ENCODE peak calls at places on chromosomes 4 and X, in five cellular contexts. One of them, this sample, is unnamed.

GRCh38 chrX:40152706-40153334 is 55.1 kb upstream of the BCOR start:
- DNase-seq in central memory CD8-positive, alpha-beta T cell: no peak
- DNase-seq in activated CD8-positive, alpha-beta memory T cell treated with anti-CD3 and anti-CD28 coated beads, Interleukin-2, amount 50 U/mL, for 48 hours: no peak
- DNase-seq in fibroblast of lung: no peak
- DNase-seq in CD14-positive monocyte: no peak
- DNase-seq in this sample: peak; percentile 44

GRCh38 chrX:41116948-41117347 is 31.7 kb downstream of the USP9X start:
- DNase-seq in activated CD8-positive, alpha-beta memory T cell treated with anti-CD3 and anti-CD28 coated beads, Interleukin-2, amount 50 U/mL, for 48 hours: no peak
- DNase-seq in CD14-positive monocyte: no peak
- DNase-seq in central memory CD8-positive, alpha-beta T cell: no peak
- DNase-seq in fibroblast of lung: no peak
- DNase-seq in this sample: no peak

GRCh38 chr4:73730292-73730691 is 10.1 kb upstream of the CXCL8 start:
- DNase-seq in activated CD8-positive, alpha-beta memory T cell treated with anti-CD3 and anti-CD28 coated beads, Interleukin-2, amount 50 U/mL, for 48 hours: no peak
- DNase-seq in fibroblast of lung: peak; percentile 38
- DNase-seq in CD14-positive monocyte: no peak
- DNase-seq in central memory CD8-positive, alpha-beta T cell: no peak
- DNase-seq in this sample: no peak

GRCh38 chrX:68827848-68828562 is 816 bp upstream of the EFNB1 start:
- DNase-seq in activated CD8-positive, alpha-beta memory T cell treated with anti-CD3 and anti-CD28 coated beads, Interleukin-2, amount 50 U/mL, for 48 hours: peak; percentile 87
- DNase-seq in fibroblast of lung: peak; percentile 83
- DNase-seq in CD14-positive monocyte: peak; percentile 64
- DNase-seq in central memory CD8-positive, alpha-beta T cell: peak; percentile 55
- DNase-seq in this sample: peak; percentile 68

GRCh38 chr4:185801471-185801870 is 10.5 kb downstream of the SORBS2 start:
- DNase-seq in CD14-positive monocyte: no peak
- DNase-seq in activated CD8-positive, alpha-beta memory T cell treated with anti-CD3 and anti-CD28 coated beads, Interleukin-2, amount 50 U/mL, for 48 hours: no peak
- DNase-seq in central memory CD8-positive, alpha-beta T cell: no peak
- DNase-seq in fibroblast of lung: no peak
- DNase-seq in this sample: no peak

GRCh38 chr4:40448875-40449274 is 113.7 kb downstream of the CHRNA9 start:
- DNase-seq in activated CD8-positive, alpha-beta memory T cell treated with anti-CD3 and anti-CD28 coated beads, Interleukin-2, amount 50 U/mL, for 48 hours: no peak
- DNase-seq in CD14-positive monocyte: no peak
- DNase-seq in central memory CD8-positive, alpha-beta T cell: no peak
- DNase-seq in fibroblast of lung: no peak
- DNase-seq in this sample: no peak

GRCh38 chrX:45771114-45771513 is 570.4 kb upstream of the DIPK2B start:
- DNase-seq in fibroblast of lung: peak; percentile 94
- DNase-seq in activated CD8-positive, alpha-beta memory T cell treated with anti-CD3 and anti-CD28 coated beads, Interleukin-2, amount 50 U/mL, for 48 hours: no peak
- DNase-seq in CD14-positive monocyte: no peak
- DNase-seq in central memory CD8-positive, alpha-beta T cell: no peak
- DNase-seq in this sample: no peak

GRCh38 chr4:13627185-13627605 is 330 bp downstream of the BOD1L1 start:
- DNase-seq in central memory CD8-positive, alpha-beta T cell: peak; percentile 15
- DNase-seq in activated CD8-positive, alpha-beta memory T cell treated with anti-CD3 and anti-CD28 coated beads, Interleukin-2, amount 50 U/mL, for 48 hours: peak; percentile 75
- DNase-seq in CD14-positive monocyte: peak; percentile 52
- DNase-seq in fibroblast of lung: peak; percentile 11
- DNase-seq in this sample: no peak

GRCh38 chr4:25169446-25169845 is 9.2 kb upstream of the SEPSECS start:
- DNase-seq in activated CD8-positive, alpha-beta memory T cell treated with anti-CD3 and anti-CD28 coated beads, Interleukin-2, amount 50 U/mL, for 48 hours: no peak
- DNase-seq in central memory CD8-positive, alpha-beta T cell: no peak
- DNase-seq in CD14-positive monocyte: no peak
- DNase-seq in fibroblast of lung: no peak
- DNase-seq in this sample: no peak

GRCh38 chrX:103362504-103362903 is 6.2 kb downstream of the TCEAL9 start:
- DNase-seq in fibroblast of lung: peak; percentile 49
- DNase-seq in activated CD8-positive, alpha-beta memory T cell treated with anti-CD3 and anti-CD28 coated beads, Interleukin-2, amount 50 U/mL, for 48 hours: no peak
- DNase-seq in CD14-positive monocyte: no peak
- DNase-seq in central memory CD8-positive, alpha-beta T cell: no peak
- DNase-seq in this sample: no peak

GRCh38 chr4:173526724-173527102 is 3.3 kb downstream of the HAND2 start:
- DNase-seq in activated CD8-positive, alpha-beta memory T cell treated with anti-CD3 and anti-CD28 coated beads, Interleukin-2, amount 50 U/mL, for 48 hours: no peak
- DNase-seq in central memory CD8-positive, alpha-beta T cell: no peak
- DNase-seq in fibroblast of lung: no peak
- DNase-seq in CD14-positive monocyte: no peak
- DNase-seq in this sample: no peak

GRCh38 chrX:69173906-69174305 is 8.7 kb upstream of the PJA1 start:
- DNase-seq in activated CD8-positive, alpha-beta memory T cell treated with anti-CD3 and anti-CD28 coated beads, Interleukin-2, amount 50 U/mL, for 48 hours: no peak
- DNase-seq in CD14-positive monocyte: no peak
- DNase-seq in central memory CD8-positive, alpha-beta T cell: no peak
- DNase-seq in fibroblast of lung: no peak
- DNase-seq in this sample: no peak

GRCh38 chr4:55673424-55673823 is 37.3 kb upstream of the NMU start:
- DNase-seq in CD14-positive monocyte: no peak
- DNase-seq in central memory CD8-positive, alpha-beta T cell: no peak
- DNase-seq in activated CD8-positive, alpha-beta memory T cell treated with anti-CD3 and anti-CD28 coated beads, Interleukin-2, amount 50 U/mL, for 48 hours: no peak
- DNase-seq in fibroblast of lung: no peak
- DNase-seq in this sample: no peak

GRCh38 chrX:153634236-153634635 is 12.8 kb upstream of the DUSP9 start:
- DNase-seq in activated CD8-positive, alpha-beta memory T cell treated with anti-CD3 and anti-CD28 coated beads, Interleukin-2, amount 50 U/mL, for 48 hours: no peak
- DNase-seq in CD14-positive monocyte: no peak
- DNase-seq in fibroblast of lung: no peak
- DNase-seq in central memory CD8-positive, alpha-beta T cell: no peak
- DNase-seq in this sample: no peak

GRCh38 chrX:46308106-46308505 is 237.1 kb downstream of the ZNF674 start:
- DNase-seq in fibroblast of lung: no peak
- DNase-seq in activated CD8-positive, alpha-beta memory T cell treated with anti-CD3 and anti-CD28 coated beads, Interleukin-2, amount 50 U/mL, for 48 hours: no peak
- DNase-seq in central memory CD8-positive, alpha-beta T cell: no peak
- DNase-seq in CD14-positive monocyte: no peak
- DNase-seq in this sample: no peak

GRCh38 chr4:54277691-54278090 is 48.6 kb downstream of the PDGFRA start:
- DNase-seq in activated CD8-positive, alpha-beta memory T cell treated with anti-CD3 and anti-CD28 coated beads, Interleukin-2, amount 50 U/mL, for 48 hours: no peak
- DNase-seq in central memory CD8-positive, alpha-beta T cell: no peak
- DNase-seq in fibroblast of lung: peak; percentile 66
- DNase-seq in CD14-positive monocyte: no peak
- DNase-seq in this sample: no peak

GRCh38 chr4:147994076-147994475 is 262.2 kb downstream of the ARHGAP10 start:
- DNase-seq in fibroblast of lung: no peak
- DNase-seq in activated CD8-positive, alpha-beta memory T cell treated with anti-CD3 and anti-CD28 coated beads, Interleukin-2, amount 50 U/mL, for 48 hours: no peak
- DNase-seq in CD14-positive monocyte: no peak
- DNase-seq in central memory CD8-positive, alpha-beta T cell: no peak
- DNase-seq in this sample: no peak

GRCh38 chr4:183326853-183327252 is 4.6 kb upstream of the CLDN24 start:
- DNase-seq in activated CD8-positive, alpha-beta memory T cell treated with anti-CD3 and anti-CD28 coated beads, Interleukin-2, amount 50 U/mL, for 48 hours: no peak
- DNase-seq in central memory CD8-positive, alpha-beta T cell: no peak
- DNase-seq in fibroblast of lung: no peak
- DNase-seq in CD14-positive monocyte: no peak
- DNase-seq in this sample: no peak

GRCh38 chr4:177005801-177006230 is 213.1 kb upstream of the VEGFC start:
- DNase-seq in fibroblast of lung: peak; percentile 58
- DNase-seq in central memory CD8-positive, alpha-beta T cell: no peak
- DNase-seq in CD14-positive monocyte: no peak
- DNase-seq in activated CD8-positive, alpha-beta memory T cell treated with anti-CD3 and anti-CD28 coated beads, Interleukin-2, amount 50 U/mL, for 48 hours: no peak
- DNase-seq in this sample: no peak

GRCh38 chr4:23040539-23040938 is 347.8 kb downstream of the GBA3 start:
- DNase-seq in CD14-positive monocyte: no peak
- DNase-seq in central memory CD8-positive, alpha-beta T cell: no peak
- DNase-seq in activated CD8-positive, alpha-beta memory T cell treated with anti-CD3 and anti-CD28 coated beads, Interleukin-2, amount 50 U/mL, for 48 hours: no peak
- DNase-seq in fibroblast of lung: no peak
- DNase-seq in this sample: no peak

GRCh38 chr4:148926861-148927260 is 484.6 kb upstream of the NR3C2 start:
- DNase-seq in central memory CD8-positive, alpha-beta T cell: no peak
- DNase-seq in CD14-positive monocyte: no peak
- DNase-seq in fibroblast of lung: peak; percentile 15
- DNase-seq in activated CD8-positive, alpha-beta memory T cell treated with anti-CD3 and anti-CD28 coated beads, Interleukin-2, amount 50 U/mL, for 48 hours: no peak
- DNase-seq in this sample: no peak

GRCh38 chrX:13387656-13388421 is 68.0 kb upstream of the ATXN3L start:
- DNase-seq in fibroblast of lung: no peak
- DNase-seq in central memory CD8-positive, alpha-beta T cell: no peak
- DNase-seq in CD14-positive monocyte: peak; percentile 34
- DNase-seq in activated CD8-positive, alpha-beta memory T cell treated with anti-CD3 and anti-CD28 coated beads, Interleukin-2, amount 50 U/mL, for 48 hours: no peak
- DNase-seq in this sample: no peak

GRCh38 chr4:184090571-184090970 is 127.1 kb downstream of the ENPP6 start:
- DNase-seq in activated CD8-positive, alpha-beta memory T cell treated with anti-CD3 and anti-CD28 coated beads, Interleukin-2, amount 50 U/mL, for 48 hours: no peak
- DNase-seq in CD14-positive monocyte: no peak
- DNase-seq in fibroblast of lung: no peak
- DNase-seq in central memory CD8-positive, alpha-beta T cell: no peak
- DNase-seq in this sample: no peak

GRCh38 chrX:19019996-19020395 is 36.1 kb upstream of the PHKA2 start:
- DNase-seq in CD14-positive monocyte: no peak
- DNase-seq in central memory CD8-positive, alpha-beta T cell: no peak
- DNase-seq in activated CD8-positive, alpha-beta memory T cell treated with anti-CD3 and anti-CD28 coated beads, Interleukin-2, amount 50 U/mL, for 48 hours: no peak
- DNase-seq in fibroblast of lung: no peak
- DNase-seq in this sample: no peak